ENCODE peak calls at places on chromosomes 12 and 14, in six cellular contexts. One of them, this sample, is unnamed.

GRCh38 chr14:100213587-100213955 is 25.4 kb upstream of the YY1 start:
- DNase-seq in neuronal stem cell: no peak
- DNase-seq in adrenal gland: no peak
- DNase-seq in NCI-H1930: no peak
- DNase-seq in stimulated activated CD8-positive, alpha-beta memory T cell treated with anti-CD3 and anti-CD28 coated beads, Interleukin-7, amount 100 ng/mL, for 1 hour: no peak
- DNase-seq in NCI-H1105: no peak
- DNase-seq in this sample: no peak

GRCh38 chr12:107760207-107760816 is 625 bp downstream of the PRDM4 start:
- DNase-seq in neuronal stem cell: peak
- DNase-seq in adrenal gland: peak
- DNase-seq in NCI-H1930: no peak
- DNase-seq in stimulated activated CD8-positive, alpha-beta memory T cell treated with anti-CD3 and anti-CD28 coated beads, Interleukin-7, amount 100 ng/mL, for 1 hour: no peak
- DNase-seq in NCI-H1105: peak
- DNase-seq in this sample: peak

GRCh38 chr14:67411820-67412421 is at the start of gene PLEK2:
- DNase-seq in neuronal stem cell: no peak
- DNase-seq in adrenal gland: peak
- DNase-seq in NCI-H1930: no peak
- DNase-seq in stimulated activated CD8-positive, alpha-beta memory T cell treated with anti-CD3 and anti-CD28 coated beads, Interleukin-7, amount 100 ng/mL, for 1 hour: no peak
- DNase-seq in NCI-H1105: peak
- DNase-seq in this sample: peak

GRCh38 chr14:103028161-103028767 is 29.1 kb downstream of the CDC42BPB start:
- DNase-seq in neuronal stem cell: no peak
- DNase-seq in adrenal gland: no peak
- DNase-seq in NCI-H1930: no peak
- DNase-seq in stimulated activated CD8-positive, alpha-beta memory T cell treated with anti-CD3 and anti-CD28 coated beads, Interleukin-7, amount 100 ng/mL, for 1 hour: no peak
- DNase-seq in NCI-H1105: no peak
- DNase-seq in this sample: no peak

GRCh38 chr14:53842938-53843337 is 113.7 kb downstream of the BMP4 start:
- DNase-seq in neuronal stem cell: no peak
- DNase-seq in adrenal gland: no peak
- DNase-seq in NCI-H1930: no peak
- DNase-seq in stimulated activated CD8-positive, alpha-beta memory T cell treated with anti-CD3 and anti-CD28 coated beads, Interleukin-7, amount 100 ng/mL, for 1 hour: no peak
- DNase-seq in NCI-H1105: no peak
- DNase-seq in this sample: peak

GRCh38 chr14:94120667-94121335 is 8.6 kb downstream of the IFI27L2 start:
- DNase-seq in neuronal stem cell: no peak
- DNase-seq in adrenal gland: no peak
- DNase-seq in NCI-H1930: no peak
- DNase-seq in stimulated activated CD8-positive, alpha-beta memory T cell treated with anti-CD3 and anti-CD28 coated beads, Interleukin-7, amount 100 ng/mL, for 1 hour: no peak
- DNase-seq in NCI-H1105: no peak
- DNase-seq in this sample: no peak

GRCh38 chr14:101243587-101244338 is 317.5 kb upstream of the DIO3 start:
- DNase-seq in neuronal stem cell: no peak
- DNase-seq in adrenal gland: no peak
- DNase-seq in NCI-H1930: no peak
- DNase-seq in stimulated activated CD8-positive, alpha-beta memory T cell treated with anti-CD3 and anti-CD28 coated beads, Interleukin-7, amount 100 ng/mL, for 1 hour: no peak
- DNase-seq in NCI-H1105: no peak
- DNase-seq in this sample: no peak

GRCh38 chr12:91204416-91204815 is 21.8 kb upstream of the DCN start:
- DNase-seq in neuronal stem cell: no peak
- DNase-seq in adrenal gland: no peak
- DNase-seq in NCI-H1930: no peak
- DNase-seq in stimulated activated CD8-positive, alpha-beta memory T cell treated with anti-CD3 and anti-CD28 coated beads, Interleukin-7, amount 100 ng/mL, for 1 hour: no peak
- DNase-seq in NCI-H1105: no peak
- DNase-seq in this sample: no peak

GRCh38 chr12:119318811-119319210 is 15.7 kb upstream of the CCDC60 start:
- DNase-seq in neuronal stem cell: no peak
- DNase-seq in adrenal gland: no peak
- DNase-seq in NCI-H1930: no peak
- DNase-seq in stimulated activated CD8-positive, alpha-beta memory T cell treated with anti-CD3 and anti-CD28 coated beads, Interleukin-7, amount 100 ng/mL, for 1 hour: no peak
- DNase-seq in NCI-H1105: no peak
- DNase-seq in this sample: no peak

GRCh38 chr12:110022980-110023633 is 23.9 kb downstream of the ANKRD13A start:
- DNase-seq in neuronal stem cell: no peak
- DNase-seq in adrenal gland: no peak
- DNase-seq in NCI-H1930: no peak
- DNase-seq in stimulated activated CD8-positive, alpha-beta memory T cell treated with anti-CD3 and anti-CD28 coated beads, Interleukin-7, amount 100 ng/mL, for 1 hour: no peak
- DNase-seq in NCI-H1105: no peak
- DNase-seq in this sample: no peak

GRCh38 chr14:23577004-23577681 is 1.4 kb downstream of the JPH4 start:
- DNase-seq in neuronal stem cell: no peak
- DNase-seq in adrenal gland: no peak
- DNase-seq in NCI-H1930: no peak
- DNase-seq in stimulated activated CD8-positive, alpha-beta memory T cell treated with anti-CD3 and anti-CD28 coated beads, Interleukin-7, amount 100 ng/mL, for 1 hour: no peak
- DNase-seq in NCI-H1105: no peak
- DNase-seq in this sample: no peak

GRCh38 chr12:108596854-108597558 is 878 bp downstream of the TMEM119 start:
- DNase-seq in neuronal stem cell: no peak
- DNase-seq in adrenal gland: no peak
- DNase-seq in NCI-H1930: no peak
- DNase-seq in stimulated activated CD8-positive, alpha-beta memory T cell treated with anti-CD3 and anti-CD28 coated beads, Interleukin-7, amount 100 ng/mL, for 1 hour: no peak
- DNase-seq in NCI-H1105: no peak
- DNase-seq in this sample: no peak

GRCh38 chr12:69676257-69677012 is 22.7 kb downstream of the BEST3 start:
- DNase-seq in neuronal stem cell: no peak
- DNase-seq in adrenal gland: no peak
- DNase-seq in NCI-H1930: no peak
- DNase-seq in stimulated activated CD8-positive, alpha-beta memory T cell treated with anti-CD3 and anti-CD28 coated beads, Interleukin-7, amount 100 ng/mL, for 1 hour: no peak
- DNase-seq in NCI-H1105: no peak
- DNase-seq in this sample: no peak

GRCh38 chr14:91311284-91311662 is 66.8 kb upstream of the GPR68 start:
- DNase-seq in neuronal stem cell: no peak
- DNase-seq in adrenal gland: no peak
- DNase-seq in NCI-H1930: no peak
- DNase-seq in stimulated activated CD8-positive, alpha-beta memory T cell treated with anti-CD3 and anti-CD28 coated beads, Interleukin-7, amount 100 ng/mL, for 1 hour: no peak
- DNase-seq in NCI-H1105: no peak
- DNase-seq in this sample: no peak

GRCh38 chr12:1797011-1797901 is 23.1 kb upstream of the LRTM2 start:
- DNase-seq in neuronal stem cell: no peak
- DNase-seq in adrenal gland: peak
- DNase-seq in NCI-H1930: no peak
- DNase-seq in stimulated activated CD8-positive, alpha-beta memory T cell treated with anti-CD3 and anti-CD28 coated beads, Interleukin-7, amount 100 ng/mL, for 1 hour: no peak
- DNase-seq in NCI-H1105: no peak
- DNase-seq in this sample: peak

GRCh38 chr12:49804821-49805220 is 23.4 kb downstream of the NCKAP5L start:
- DNase-seq in neuronal stem cell: no peak
- DNase-seq in adrenal gland: no peak
- DNase-seq in NCI-H1930: no peak
- DNase-seq in stimulated activated CD8-positive, alpha-beta memory T cell treated with anti-CD3 and anti-CD28 coated beads, Interleukin-7, amount 100 ng/mL, for 1 hour: no peak
- DNase-seq in NCI-H1105: no peak
- DNase-seq in this sample: no peak

GRCh38 chr12:18749381-18749957 is 11.6 kb downstream of the CAPZA3 start:
- DNase-seq in neuronal stem cell: no peak
- DNase-seq in adrenal gland: no peak
- DNase-seq in NCI-H1930: no peak
- DNase-seq in stimulated activated CD8-positive, alpha-beta memory T cell treated with anti-CD3 and anti-CD28 coated beads, Interleukin-7, amount 100 ng/mL, for 1 hour: no peak
- DNase-seq in NCI-H1105: no peak
- DNase-seq in this sample: no peak

GRCh38 chr12:116882742-116883141 is 1.5 kb upstream of the HRK start:
- DNase-seq in neuronal stem cell: no peak
- DNase-seq in adrenal gland: no peak
- DNase-seq in NCI-H1930: peak
- DNase-seq in stimulated activated CD8-positive, alpha-beta memory T cell treated with anti-CD3 and anti-CD28 coated beads, Interleukin-7, amount 100 ng/mL, for 1 hour: no peak
- DNase-seq in NCI-H1105: no peak
- DNase-seq in this sample: no peak

GRCh38 chr14:91326514-91326832 is 82.0 kb upstream of the GPR68 start:
- DNase-seq in neuronal stem cell: no peak
- DNase-seq in adrenal gland: no peak
- DNase-seq in NCI-H1930: no peak
- DNase-seq in stimulated activated CD8-positive, alpha-beta memory T cell treated with anti-CD3 and anti-CD28 coated beads, Interleukin-7, amount 100 ng/mL, for 1 hour: no peak
- DNase-seq in NCI-H1105: no peak
- DNase-seq in this sample: no peak

GRCh38 chr12:67515679-67516363 is 132.7 kb upstream of the DYRK2 start:
- DNase-seq in neuronal stem cell: no peak
- DNase-seq in adrenal gland: no peak
- DNase-seq in NCI-H1930: peak
- DNase-seq in stimulated activated CD8-positive, alpha-beta memory T cell treated with anti-CD3 and anti-CD28 coated beads, Interleukin-7, amount 100 ng/mL, for 1 hour: no peak
- DNase-seq in NCI-H1105: peak
- DNase-seq in this sample: peak

GRCh38 chr12:69639400-69640016 is 28.8 kb upstream of the LRRC10 start:
- DNase-seq in neuronal stem cell: peak
- DNase-seq in adrenal gland: peak
- DNase-seq in NCI-H1930: peak
- DNase-seq in stimulated activated CD8-positive, alpha-beta memory T cell treated with anti-CD3 and anti-CD28 coated beads, Interleukin-7, amount 100 ng/mL, for 1 hour: peak
- DNase-seq in NCI-H1105: peak
- DNase-seq in this sample: peak

GRCh38 chr12:61739925-61740324 is 520.3 kb upstream of the USP15 start:
- DNase-seq in neuronal stem cell: no peak
- DNase-seq in adrenal gland: no peak
- DNase-seq in NCI-H1930: no peak
- DNase-seq in stimulated activated CD8-positive, alpha-beta memory T cell treated with anti-CD3 and anti-CD28 coated beads, Interleukin-7, amount 100 ng/mL, for 1 hour: no peak
- DNase-seq in NCI-H1105: no peak
- DNase-seq in this sample: no peak

GRCh38 chr14:38546932-38547551 is 291.1 kb upstream of the CLEC14A start:
- DNase-seq in neuronal stem cell: no peak
- DNase-seq in adrenal gland: no peak
- DNase-seq in NCI-H1930: no peak
- DNase-seq in stimulated activated CD8-positive, alpha-beta memory T cell treated with anti-CD3 and anti-CD28 coated beads, Interleukin-7, amount 100 ng/mL, for 1 hour: no peak
- DNase-seq in NCI-H1105: no peak
- DNase-seq in this sample: no peak

GRCh38 chr14:101585211-101585610 is 23.9 kb downstream of the DIO3 start:
- DNase-seq in neuronal stem cell: no peak
- DNase-seq in adrenal gland: no peak
- DNase-seq in NCI-H1930: no peak
- DNase-seq in stimulated activated CD8-positive, alpha-beta memory T cell treated with anti-CD3 and anti-CD28 coated beads, Interleukin-7, amount 100 ng/mL, for 1 hour: no peak
- DNase-seq in NCI-H1105: no peak
- DNase-seq in this sample: no peak

GRCh38 chr14:104802913-104803184 is 1.9 kb downstream of the ZBTB42 start:
- DNase-seq in neuronal stem cell: no peak
- DNase-seq in adrenal gland: no peak
- DNase-seq in NCI-H1930: no peak
- DNase-seq in stimulated activated CD8-positive, alpha-beta memory T cell treated with anti-CD3 and anti-CD28 coated beads, Interleukin-7, amount 100 ng/mL, for 1 hour: no peak
- DNase-seq in NCI-H1105: no peak
- DNase-seq in this sample: no peak

GRCh38 chr14:90970167-90970600 is 90.3 kb downstream of the RPS6KA5 start:
- DNase-seq in neuronal stem cell: no peak
- DNase-seq in adrenal gland: no peak
- DNase-seq in NCI-H1930: no peak
- DNase-seq in stimulated activated CD8-positive, alpha-beta memory T cell treated with anti-CD3 and anti-CD28 coated beads, Interleukin-7, amount 100 ng/mL, for 1 hour: no peak
- DNase-seq in NCI-H1105: no peak
- DNase-seq in this sample: no peak

GRCh38 chr12:76548222-76548837 is 11.2 kb downstream of the OSBPL8 start:
- DNase-seq in neuronal stem cell: no peak
- DNase-seq in adrenal gland: no peak
- DNase-seq in NCI-H1930: no peak
- DNase-seq in stimulated activated CD8-positive, alpha-beta memory T cell treated with anti-CD3 and anti-CD28 coated beads, Interleukin-7, amount 100 ng/mL, for 1 hour: no peak
- DNase-seq in NCI-H1105: no peak
- DNase-seq in this sample: no peak

GRCh38 chr12:15629108-15629507 is 160.1 kb downstream of the EPS8 start:
- DNase-seq in neuronal stem cell: peak
- DNase-seq in adrenal gland: peak
- DNase-seq in NCI-H1930: no peak
- DNase-seq in stimulated activated CD8-positive, alpha-beta memory T cell treated with anti-CD3 and anti-CD28 coated beads, Interleukin-7, amount 100 ng/mL, for 1 hour: no peak
- DNase-seq in NCI-H1105: no peak
- DNase-seq in this sample: peak

This sample was measured in mucosa of gallbladder.